ENCODE peak calls at places on chromosomes 7 and 10, in four cellular contexts. H is left ventricle myocardium inferior, N is NCI-H774, U is neural crest cell. L is an unnamed sample.

GRCh38 chr7:117818241-117818640 is 55.0 kb downstream of the CTTNBP2 start:
- DNase-seq in H (no peak), N (no peak), U (no peak), L (no peak)

GRCh38 chr10:102919237-102919959 is 1.3 kb downstream of the CNNM2 start:
- DNase-seq in H (no peak), N (no peak), U (peak), L (peak)

GRCh38 chr7:107982463-107982862 is 20.5 kb downstream of the LAMB1 start:
- DNase-seq in H (no peak), N (peak), U (no peak), L (no peak)

GRCh38 chr7:111138196-111138569 is 47.3 kb downstream of the LRRN3 start:
- DNase-seq in H (peak), N (no peak), U (no peak), L (no peak)

GRCh38 chr10:85048644-85049043 is 720.3 kb downstream of the CCSER2 start:
- DNase-seq in H (no peak), N (no peak), U (no peak), L (no peak)

GRCh38 chr10:123472606-123473005 is 193.5 kb upstream of the GPR26 start:
- DNase-seq in H (no peak), N (no peak), U (no peak), L (no peak)

GRCh38 chr7:88357295-88357694 is 50.6 kb upstream of the STEAP4 start:
- DNase-seq in H (peak), N (no peak), U (no peak), L (no peak)

GRCh38 chr10:36675458-36675880 is 449.9 kb upstream of the ANKRD30A start:
- DNase-seq in H (no peak), N (no peak), U (no peak), L (no peak)

GRCh38 chr10:43224321-43224720 is 42.5 kb downstream of the RASGEF1A start:
- DNase-seq in H (no peak), N (no peak), U (no peak), L (no peak)

GRCh38 chr7:142876236-142876960 is 9.1 kb downstream of the TRPV6 start:
- DNase-seq in H (no peak), N (no peak), U (no peak), L (no peak)

GRCh38 chr10:80171248-80171660 is 34.1 kb downstream of the ANXA11 start:
- DNase-seq in H (no peak), N (no peak), U (no peak), L (peak)

GRCh38 chr7:24665564-24666294 is 91.5 kb downstream of the GSDME start:
- DNase-seq in H (no peak), N (peak), U (peak), L (no peak)

GRCh38 chr10:132981746-132982145 is 39.4 kb upstream of the CFAP46 start:
- DNase-seq in H (peak), N (no peak), U (no peak), L (peak)

GRCh38 chr10:90779573-90779972 is 78.3 kb downstream of the HTR7 start:
- DNase-seq in H (no peak), N (no peak), U (no peak), L (no peak)

GRCh38 chr10:44706745-44707144 is 204.4 kb upstream of the TMEM72 start:
- DNase-seq in H (no peak), N (no peak), U (no peak), L (no peak)

GRCh38 chr10:20916976-20917375 is 19.9 kb upstream of the NEBL start:
- DNase-seq in H (no peak), N (no peak), U (no peak), L (no peak)